ENCODE peak calls at places on chromosome 7, in seven cellular contexts. U, G, A, J, L, X and F are unnamed samples.

GRCh38 chr7:159015081-159015893 is 129.4 kb downstream of the VIPR2 start:
- DNase-seq in L (peak), J (no peak), U (no peak), G (peak), X (no peak), A (peak), F (no peak)

GRCh38 chr7:100483101-100483727 is 513 bp upstream of the NYAP1 start:
- DNase-seq in G (no peak), L (peak), X (no peak), A (peak), J (peak), U (no peak), F (peak)

GRCh38 chr7:97620495-97620894 is 111.4 kb upstream of the TAC1 start:
- DNase-seq in J (no peak), G (no peak), A (no peak), X (no peak), U (no peak), L (no peak), F (no peak)

GRCh38 chr7:23184709-23185354 is 3.0 kb downstream of the NUP42 start:
- DNase-seq in A (peak), L (peak), J (peak), G (no peak), X (no peak), U (no peak), F (no peak)

GRCh38 chr7:133491846-133492652 is 239.2 kb downstream of the EXOC4 start:
- DNase-seq in G (no peak), J (no peak), A (no peak), X (no peak), L (no peak), U (no peak), F (no peak)

GRCh38 chr7:91351374-91351773 is 87.1 kb downstream of the FZD1 start:
- DNase-seq in U (no peak), A (peak), G (no peak), J (no peak), L (no peak), X (no peak), F (no peak)

GRCh38 chr7:84025332-84025927 is 169.2 kb downstream of the SEMA3A start:
- DNase-seq in J (no peak), X (no peak), G (no peak), L (no peak), U (no peak), A (peak), F (no peak)

GRCh38 chr7:22444181-22444966 is 55.6 kb downstream of the STEAP1B start:
- DNase-seq in L (peak), J (no peak), G (no peak), X (no peak), A (no peak), U (peak), F (no peak)

GRCh38 chr7:121547341-121548092 is 151.4 kb upstream of the FAM3C start:
- DNase-seq in L (no peak), A (peak), X (no peak), J (no peak), U (no peak), G (no peak), F (no peak)

GRCh38 chr7:44322631-44323363 is 2.6 kb downstream of the CAMK2B start:
- DNase-seq in L (no peak), U (no peak), X (no peak), A (no peak), G (no peak), J (no peak), F (no peak)

GRCh38 chr7:36171503-36171902 is 18.4 kb downstream of the EEPD1 start:
- DNase-seq in X (no peak), G (no peak), A (no peak), U (no peak), J (no peak), L (no peak), F (no peak)

GRCh38 chr7:35652124-35652523 is 42.8 kb downstream of the HERPUD2 start:
- DNase-seq in L (no peak), U (no peak), A (no peak), G (no peak), J (no peak), X (no peak), F (no peak)

GRCh38 chr7:98996162-98996552 is 117.8 kb downstream of the TRRAP start:
- DNase-seq in X (peak), G (no peak), L (no peak), J (no peak), U (no peak), A (no peak), F (no peak)

GRCh38 chr7:87600130-87601124 is at the start of gene ABCB1:
- DNase-seq in L (peak), J (peak), U (peak), A (peak), X (no peak), G (peak), F (peak)

GRCh38 chr7:132497098-132497497 is 79.2 kb downstream of the PLXNA4 start:
- DNase-seq in X (no peak), G (no peak), J (no peak), L (no peak), A (no peak), U (no peak), F (no peak)

GRCh38 chr7:152621426-152621825 is 54.5 kb downstream of the XRCC2 start:
- DNase-seq in X (no peak), U (no peak), L (no peak), G (no peak), J (no peak), A (no peak), F (no peak)

GRCh38 chr7:25949672-25950487 is 202.1 kb upstream of the NFE2L3 start:
- DNase-seq in J (peak), A (no peak), G (no peak), X (no peak), L (peak), U (peak), F (no peak)

GRCh38 chr7:143018931-143019330 is 8.0 kb downstream of the OR9A2 start:
- DNase-seq in J (no peak), U (no peak), X (no peak), L (no peak), A (no peak), G (no peak), F (no peak)

GRCh38 chr7:50335795-50336754 is 31.6 kb downstream of the IKZF1 start:
- DNase-seq in L (peak), A (no peak), J (peak), U (no peak), G (no peak), X (no peak), F (no peak)

GRCh38 chr7:84686373-84686772 is 491.8 kb upstream of the SEMA3A start:
- DNase-seq in G (no peak), U (no peak), L (no peak), X (no peak), A (peak), J (no peak), F (no peak)

GRCh38 chr7:32501522-32501921 is 6.2 kb downstream of the AVL9 start:
- DNase-seq in G (no peak), J (no peak), U (no peak), A (no peak), L (no peak), X (no peak), F (no peak)

GRCh38 chr7:82594665-82595064 is 151.1 kb upstream of the CACNA2D1 start:
- DNase-seq in J (no peak), G (no peak), X (no peak), U (no peak), A (no peak), L (no peak), F (no peak)

GRCh38 chr7:129041142-129041928 is 13.6 kb downstream of the TNPO3 start:
- DNase-seq in G (no peak), X (no peak), U (no peak), A (no peak), L (no peak), J (no peak), F (no peak)

GRCh38 chr7:117323877-117324699 is 1.2 kb upstream of the WNT2 start:
- DNase-seq in X (peak), U (no peak), A (peak), G (no peak), L (no peak), J (peak), F (no peak)

GRCh38 chr7:55108401-55108800 is 89.6 kb downstream of the EGFR start:
- DNase-seq in A (no peak), X (no peak), G (no peak), U (no peak), J (no peak), L (no peak), F (no peak)

GRCh38 chr7:105885386-105886111 is 9.2 kb upstream of the ATXN7L1 start:
- DNase-seq in L (peak), G (no peak), X (no peak), A (no peak), J (peak), U (no peak), F (no peak)

GRCh38 chr7:8371742-8372141 is 61.7 kb upstream of the NXPH1 start:
- DNase-seq in A (no peak), X (no peak), U (no peak), G (no peak), L (no peak), J (peak), F (no peak)

GRCh38 chr7:81887098-81887497 is 117.3 kb upstream of the HGF start:
- DNase-seq in A (no peak), J (peak), U (no peak), G (no peak), X (no peak), L (no peak), F (no peak)

GRCh38 chr7:157666530-157667040 is 329.8 kb downstream of the DNAJB6 start:
- DNase-seq in L (no peak), A (no peak), J (no peak), U (no peak), X (no peak), G (no peak), F (no peak)

GRCh38 chr7:22390512-22390911 is 33.6 kb upstream of the RAPGEF5 start:
- DNase-seq in U (no peak), L (no peak), A (no peak), G (no peak), X (no peak), J (no peak), F (no peak)

GRCh38 chr7:98221611-98222532 is 10.6 kb downstream of the BHLHA15 start:
- DNase-seq in L (no peak), A (no peak), U (peak), J (no peak), G (no peak), X (peak), F (no peak)

GRCh38 chr7:81268551-81268950 is 349.7 kb upstream of the SEMA3C start:
- DNase-seq in J (no peak), A (no peak), L (no peak), X (no peak), U (no peak), G (no peak), F (no peak)

GRCh38 chr7:70052691-70053090 is 454.4 kb downstream of the AUTS2 start:
- DNase-seq in U (no peak), J (no peak), X (no peak), L (no peak), A (no peak), G (no peak), F (no peak)

GRCh38 chr7:19352271-19352670 is 207.1 kb upstream of the FERD3L start:
- DNase-seq in G (no peak), X (no peak), A (no peak), U (no peak), L (no peak), J (no peak), F (no peak)

GRCh38 chr7:107538001-107538400 is 25.7 kb downstream of the COG5 start:
- DNase-seq in J (no peak), U (peak), L (peak), A (no peak), G (no peak), X (no peak), F (no peak)

GRCh38 chr7:55415173-55415778 is 50.1 kb downstream of the LANCL2 start:
- DNase-seq in U (peak), J (peak), X (peak), G (peak), A (peak), L (peak), F (peak)

GRCh38 chr7:35537067-35538023 is 157.6 kb downstream of the HERPUD2 start:
- DNase-seq in U (peak), A (peak), X (peak), J (peak), G (peak), L (peak), F (peak)

GRCh38 chr7:135224027-135224426 is 9.6 kb upstream of the STRA8 start:
- DNase-seq in J (no peak), G (no peak), X (no peak), U (no peak), A (no peak), L (no peak), F (no peak)

GRCh38 chr7:31146026-31146425 is 93.9 kb downstream of the ADCYAP1R1 start:
- DNase-seq in X (no peak), L (no peak), G (no peak), U (no peak), J (no peak), A (no peak), F (no peak)

DNA sequence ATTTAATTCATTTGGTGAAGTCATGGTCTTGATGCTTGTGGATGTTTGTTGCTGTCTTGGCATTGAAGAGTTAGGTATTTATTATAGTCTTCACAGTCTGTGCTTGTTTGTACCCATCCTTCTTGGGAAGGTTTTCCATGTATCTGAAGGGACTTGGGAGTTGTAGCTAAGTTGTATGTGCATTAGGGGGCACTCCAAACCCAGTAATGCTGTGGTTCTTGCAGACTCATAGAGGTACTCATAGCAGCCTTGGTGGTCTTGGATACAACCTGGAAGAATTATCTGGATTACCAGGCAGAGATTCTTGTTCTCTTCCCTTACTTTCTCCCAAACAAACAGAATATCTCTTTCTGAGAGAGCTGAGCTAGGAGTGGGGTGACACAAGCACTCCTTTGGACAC is 93.2 kb downstream of the ADCYAP1R1 start:
- DNase-seq in X (no peak), L (no peak), A (peak), J (no peak), G (no peak), U (no peak), F (no peak)
- TF ChIP-seq CTCF in X (no peak), L (no peak), A (no peak), J (no peak), G (no peak), U (no peak), F (no peak)

GRCh38 chr7:47087866-47088265 is 494.0 kb downstream of the TNS3 start:
- DNase-seq in G (no peak), X (no peak), J (no peak), A (peak), U (no peak), L (no peak), F (no peak)

GRCh38 chr7:47088329-47089067 is 493.4 kb downstream of the TNS3 start:
- DNase-seq in L (peak), X (peak), J (peak), G (no peak), U (peak), A (peak), F (no peak)

GRCh38 chr7:47092331-47092730 is 489.6 kb downstream of the TNS3 start:
- DNase-seq in A (no peak), G (no peak), U (no peak), J (no peak), L (no peak), X (no peak), F (no peak)

GRCh38 chr7:47091141-47091540 is 490.8 kb downstream of the TNS3 start:
- DNase-seq in X (no peak), A (no peak), J (no peak), L (no peak), G (no peak), U (no peak), F (no peak)

GRCh38 chr7:47089068-47089417 is 492.9 kb downstream of the TNS3 start:
- DNase-seq in J (no peak), G (no peak), A (no peak), U (no peak), L (no peak), X (no peak), F (no peak)
- TF ChIP-seq CTCF in J (no peak), G (peak), A (no peak), U (no peak), L (no peak), X (peak), F (peak)

GRCh38 chr7:86469680-86470295 is 173.9 kb upstream of the GRM3 start:
- DNase-seq in A (peak), G (peak), J (peak), L (peak), U (peak), X (no peak), F (peak)
- TF ChIP-seq CTCF in A (peak), G (peak), J (peak), L (peak), U (peak), X (peak), F (peak)

GRCh38 chr7:155003215-155003999 is 483 bp upstream of the PAXIP1 start:
- DNase-seq in J (peak), U (peak), A (peak), G (peak), X (peak), L (peak), F (peak)

GRCh38 chr7:155001756-155002410 is 1.0 kb downstream of the PAXIP1 start:
- DNase-seq in J (peak), X (no peak), U (no peak), L (no peak), A (peak), G (no peak), F (no peak)

GRCh38 chr7:154998481-154998880 is 4.4 kb downstream of the PAXIP1 start:
- DNase-seq in X (no peak), J (no peak), G (no peak), L (no peak), A (no peak), U (no peak), F (no peak)

GRCh38 chr7:155002411-155003214 is at the start of gene PAXIP1:
- DNase-seq in X (peak), U (peak), A (peak), J (peak), G (no peak), L (peak), F (peak)

GRCh38 chr7:155000795-155001194 is 2.1 kb downstream of the PAXIP1 start:
- DNase-seq in L (peak), U (peak), X (no peak), G (no peak), A (no peak), J (no peak), F (no peak)
- TF ChIP-seq CTCF in L (peak), U (no peak), X (no peak), G (no peak), A (peak), J (no peak), F (no peak)

GRCh38 chr7:66118603-66119002 is 4.0 kb downstream of the CRCP start:
- DNase-seq in X (no peak), G (no peak), J (no peak), U (no peak), L (no peak), A (no peak), F (no peak)

GRCh38 chr7:66119502-66119901 is 4.9 kb downstream of the CRCP start:
- DNase-seq in U (no peak), A (no peak), J (no peak), G (no peak), X (no peak), L (no peak), F (no peak)

GRCh38 chr7:66110861-66111260 is 3.8 kb upstream of the CRCP start:
- DNase-seq in G (no peak), A (peak), X (no peak), U (no peak), J (no peak), L (no peak), F (no peak)

DNA sequence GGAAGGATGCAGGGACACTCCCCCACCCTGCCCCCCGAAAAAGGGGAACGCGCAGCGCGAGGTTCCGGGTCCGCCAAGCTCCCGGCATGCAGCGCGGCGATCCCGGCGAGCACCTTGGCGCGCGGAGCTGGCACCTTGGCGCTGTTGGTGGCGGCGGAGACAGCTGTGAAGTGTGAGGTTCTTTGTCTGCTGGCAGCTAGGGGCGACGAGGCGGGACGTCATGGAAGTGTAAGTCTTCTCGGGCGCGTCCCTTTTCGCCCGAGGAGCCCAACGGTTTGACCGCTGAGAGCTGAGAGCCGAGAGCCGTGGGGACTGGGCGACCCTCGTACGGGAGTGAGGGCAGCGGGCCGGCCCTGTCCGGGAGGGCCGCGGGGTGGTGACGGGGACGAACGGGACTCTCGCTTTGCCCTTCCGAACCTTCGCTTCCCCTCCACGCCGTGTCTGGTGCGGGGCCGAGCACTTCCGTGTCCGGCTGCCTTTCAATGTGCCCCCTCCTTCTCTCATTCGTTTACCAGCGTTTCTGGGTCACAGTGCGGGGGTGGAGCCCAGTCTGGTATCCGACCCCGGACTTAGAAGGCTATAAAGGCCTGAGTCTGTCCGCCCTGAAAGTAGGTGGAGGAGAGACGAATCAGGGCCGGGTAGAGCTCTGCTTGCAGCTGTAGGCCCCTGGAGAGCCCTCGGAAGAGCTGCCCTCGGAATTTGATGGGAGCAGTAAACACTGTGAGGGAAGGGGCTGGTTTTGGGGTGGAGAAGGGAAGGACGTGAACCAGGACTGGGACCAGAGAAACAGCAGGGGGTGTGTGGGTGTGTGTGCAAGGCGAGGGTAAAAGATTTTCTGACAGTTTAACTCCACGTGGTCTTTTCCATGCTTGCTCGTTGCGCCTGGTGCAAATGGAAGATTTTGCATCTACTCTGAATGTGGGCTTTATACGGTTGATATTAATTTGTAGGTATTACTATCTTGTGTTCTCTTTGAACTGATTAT is at the start of gene CRCP:
- DNase-seq in L (peak), A (peak), U (peak), G (peak), X (peak), J (peak), F (peak)
- TF ChIP-seq CTCF in L (peak), A (no peak), U (no peak), G (no peak), X (peak), J (peak), F (peak)

GRCh38 chr7:101816499-101817030 is 861 bp upstream of the CUX1 start:
- DNase-seq in A (peak), G (no peak), U (peak), L (peak), J (peak), X (no peak), F (no peak)
- TF ChIP-seq CTCF in A (peak), G (no peak), U (no peak), L (no peak), J (peak), X (no peak), F (no peak)